ENCODE peak calls at places on chromosomes 6 and 20, in four cellular contexts. J is activated effector memory CD4-positive, alpha-beta T cell treated with Interleukin-2 at 50 U/mL for 16 hours; R is Daoy; E is pancreas. P is an unnamed sample.

GRCh38 chr6:44659676-44660170 is 272.2 kb downstream of the CDC5L start:
- DNase-seq in J (no peak), R (no peak), E (no peak), P (no peak)

GRCh38 chr6:121857551-121857950 is 422.1 kb downstream of the GJA1 start:
- DNase-seq in J (no peak), R (no peak), E (no peak), P (no peak)

GRCh38 chr6:150418825-150419594 is 50.2 kb downstream of the IYD start:
- DNase-seq in J (peak; percentile 36), R (peak; percentile 82), E (peak; percentile 61), P (no peak)

GRCh38 chr20:62620624-62621023 is 21.7 kb upstream of the SLCO4A1 start:
- DNase-seq in J (no peak), R (no peak), E (peak; percentile 46), P (no peak)

GRCh38 chr6:82362868-82363267 is 749 bp upstream of the TPBG start:
- DNase-seq in J (no peak), R (peak; percentile 69), E (no peak), P (no peak)

GRCh38 chr20:33251496-33251895 is 15.7 kb downstream of the BPIFA1 start:
- DNase-seq in J (no peak), R (no peak), E (no peak), P (no peak)

GRCh38 chr6:39893286-39893685 is 41.0 kb downstream of the MOCS1 start:
- DNase-seq in J (no peak), R (no peak), E (no peak), P (no peak)

GRCh38 chr6:104325341-104326172 is 534.2 kb downstream of the HACE1 start:
- DNase-seq in J (no peak), R (no peak), E (no peak), P (no peak)

GRCh38 chr6:95973976-95974375 is 41.8 kb upstream of the FUT9 start:
- DNase-seq in J (no peak), R (no peak), E (no peak), P (no peak)

GRCh38 chr6:4268171-4268570 is 132.8 kb upstream of the ECI2 start:
- DNase-seq in J (no peak), R (no peak), E (no peak), P (no peak)

GRCh38 chr6:112571486-112571885 is 224.4 kb downstream of the RFPL4B start:
- DNase-seq in J (no peak), R (no peak), E (no peak), P (peak; percentile 46)

GRCh38 chr6:149451361-149452061 is 33.3 kb downstream of the ZC3H12D start:
- DNase-seq in J (no peak), R (no peak), E (peak; percentile 35), P (no peak)

GRCh38 chr6:38453302-38453701 is 186.4 kb downstream of the BTBD9 start:
- DNase-seq in J (no peak), R (no peak), E (no peak), P (no peak)

GRCh38 chr6:139378882-139379341 is 4.5 kb upstream of the CITED2 start:
- DNase-seq in J (no peak), R (peak; percentile 79), E (no peak), P (no peak)